ENCODE peak calls at places on chromosomes 6 and 20, in four cellular contexts. One of them, this sample, is unnamed.

GRCh38 chr20:53176133-53176532 is 204.0 kb downstream of the TSHZ2 start:
- DNase-seq in transverse colon: no peak
- DNase-seq in heart left ventricle: no peak
- DNase-seq in CD8-positive, alpha-beta T cell: no peak
- DNase-seq in this sample: no peak

GRCh38 chr20:46368902-46369268 is 37.5 kb downstream of the ELMO2 start:
- DNase-seq in transverse colon: no peak
- DNase-seq in heart left ventricle: no peak
- DNase-seq in CD8-positive, alpha-beta T cell: no peak
- DNase-seq in this sample: no peak

GRCh38 chr6:135853986-135854385 is 2.5 kb downstream of the PDE7B start:
- DNase-seq in transverse colon: no peak
- DNase-seq in heart left ventricle: no peak
- DNase-seq in CD8-positive, alpha-beta T cell: no peak
- DNase-seq in this sample: no peak

GRCh38 chr6:151806757-151807512 is 547 bp upstream of the ESR1 start:
- DNase-seq in CD8-positive, alpha-beta T cell: no peak
- DNase-seq in transverse colon: no peak
- DNase-seq in heart left ventricle: no peak
- DNase-seq in this sample: peak

GRCh38 chr20:13285408-13285807 is 64.3 kb downstream of the ISM1 start:
- DNase-seq in CD8-positive, alpha-beta T cell: no peak
- DNase-seq in transverse colon: no peak
- DNase-seq in heart left ventricle: no peak
- DNase-seq in this sample: no peak

GRCh38 chr6:75230484-75231325 is 12.9 kb downstream of the COX7A2 start:
- DNase-seq in transverse colon: peak
- DNase-seq in heart left ventricle: no peak
- DNase-seq in CD8-positive, alpha-beta T cell: no peak
- DNase-seq in this sample: peak

GRCh38 chr6:143744593-143745151 is 66.9 kb downstream of the PHACTR2 start:
- DNase-seq in heart left ventricle: no peak
- DNase-seq in CD8-positive, alpha-beta T cell: no peak
- DNase-seq in transverse colon: peak
- DNase-seq in this sample: no peak

GRCh38 chr6:116210750-116211425 is 43.0 kb downstream of the TSPYL4 start:
- DNase-seq in CD8-positive, alpha-beta T cell: no peak
- DNase-seq in transverse colon: no peak
- DNase-seq in heart left ventricle: peak
- DNase-seq in this sample: no peak

GRCh38 chr20:19008497-19008896 is 194.9 kb downstream of the SCP2D1 start:
- DNase-seq in CD8-positive, alpha-beta T cell: no peak
- DNase-seq in transverse colon: no peak
- DNase-seq in heart left ventricle: no peak
- DNase-seq in this sample: no peak

GRCh38 chr6:118808794-118809668 is 84.9 kb upstream of the ASF1A start:
- DNase-seq in CD8-positive, alpha-beta T cell: no peak
- DNase-seq in transverse colon: no peak
- DNase-seq in heart left ventricle: no peak
- DNase-seq in this sample: no peak

GRCh38 chr6:15730442-15730841 is 67.6 kb upstream of the DTNBP1 start:
- DNase-seq in heart left ventricle: no peak
- DNase-seq in transverse colon: no peak
- DNase-seq in CD8-positive, alpha-beta T cell: no peak
- DNase-seq in this sample: no peak

GRCh38 chr6:105519954-105520353 is 117.1 kb upstream of the PREP start:
- DNase-seq in transverse colon: no peak
- DNase-seq in heart left ventricle: no peak
- DNase-seq in CD8-positive, alpha-beta T cell: no peak
- DNase-seq in this sample: no peak

GRCh38 chr6:21742238-21742660 is 148.7 kb downstream of the SOX4 start:
- DNase-seq in transverse colon: no peak
- DNase-seq in CD8-positive, alpha-beta T cell: no peak
- DNase-seq in heart left ventricle: no peak
- DNase-seq in this sample: no peak

GRCh38 chr6:215335-216034 is 76.8 kb upstream of the DUSP22 start:
- DNase-seq in transverse colon: no peak
- DNase-seq in heart left ventricle: no peak
- DNase-seq in CD8-positive, alpha-beta T cell: peak
- DNase-seq in this sample: no peak

GRCh38 chr20:54416770-54417169 is 58.6 kb upstream of the DOK5 start:
- DNase-seq in heart left ventricle: no peak
- DNase-seq in transverse colon: no peak
- DNase-seq in CD8-positive, alpha-beta T cell: no peak
- DNase-seq in this sample: no peak

GRCh38 chr6:5584072-5584471 is 322.8 kb downstream of the FARS2 start:
- DNase-seq in CD8-positive, alpha-beta T cell: no peak
- DNase-seq in heart left ventricle: no peak
- DNase-seq in transverse colon: no peak
- DNase-seq in this sample: no peak

GRCh38 chr6:149717588-149718458 is at the start of gene LATS1:
- DNase-seq in transverse colon: peak
- DNase-seq in heart left ventricle: peak
- DNase-seq in CD8-positive, alpha-beta T cell: peak
- DNase-seq in this sample: peak

GRCh38 chr6:12270551-12271228 is 19.5 kb upstream of the EDN1 start:
- DNase-seq in CD8-positive, alpha-beta T cell: no peak
- DNase-seq in transverse colon: no peak
- DNase-seq in heart left ventricle: no peak
- DNase-seq in this sample: no peak

DNA sequence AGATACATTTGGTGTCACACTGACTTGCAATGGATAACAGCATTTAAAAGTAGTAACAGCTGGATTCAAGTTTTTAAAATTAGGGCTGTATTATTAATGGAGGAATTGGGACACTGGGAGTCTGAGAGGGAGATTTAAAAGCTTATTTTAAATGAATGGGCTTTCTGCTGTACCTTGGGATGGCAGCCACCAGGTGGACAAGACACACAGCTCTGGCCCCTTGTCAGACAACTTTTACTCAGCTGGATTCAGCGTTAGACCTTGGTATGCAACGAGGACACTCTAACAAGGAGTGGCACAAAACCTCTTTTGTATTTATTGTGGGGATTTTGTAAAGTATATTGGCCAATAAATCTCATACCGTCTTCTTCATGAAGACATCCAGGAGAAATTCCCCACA is 105.8 kb downstream of the LCA5 start:
- DNase-seq in heart left ventricle: no peak
- DNase-seq in CD8-positive, alpha-beta T cell: no peak
- DNase-seq in transverse colon: no peak
- DNase-seq in this sample: peak
- TF ChIP-seq CTCF in heart left ventricle: no peak
- TF ChIP-seq CTCF in CD8-positive, alpha-beta T cell: no peak
- TF ChIP-seq CTCF in transverse colon: peak
- TF ChIP-seq CTCF in this sample: no peak

DNA sequence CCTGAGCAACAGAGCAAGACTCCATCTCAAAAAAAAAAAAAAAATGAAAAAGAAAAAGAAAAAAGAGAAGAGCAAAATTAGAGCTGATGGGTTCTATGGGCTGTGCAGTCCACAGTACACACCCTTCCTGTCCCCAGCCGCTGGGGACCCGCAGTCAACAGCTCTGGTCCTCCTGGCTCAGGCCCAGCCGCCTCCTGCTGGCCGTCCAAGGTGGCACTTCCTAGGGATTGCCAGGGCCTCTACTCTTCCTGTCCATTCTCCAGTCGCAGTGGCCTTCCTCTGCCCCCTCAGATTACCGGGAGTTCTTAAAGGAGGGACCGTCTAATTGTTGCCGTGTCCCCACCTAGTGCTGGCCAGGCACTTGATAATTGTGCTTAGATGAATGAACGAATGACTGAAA is 41.7 kb downstream of the TMEM242 start:
- DNase-seq in transverse colon: peak
- DNase-seq in heart left ventricle: peak
- DNase-seq in CD8-positive, alpha-beta T cell: no peak
- DNase-seq in this sample: no peak
- TF ChIP-seq CTCF in transverse colon: peak
- TF ChIP-seq CTCF in heart left ventricle: peak
- TF ChIP-seq CTCF in CD8-positive, alpha-beta T cell: no peak
- TF ChIP-seq CTCF in this sample: no peak

DNA sequence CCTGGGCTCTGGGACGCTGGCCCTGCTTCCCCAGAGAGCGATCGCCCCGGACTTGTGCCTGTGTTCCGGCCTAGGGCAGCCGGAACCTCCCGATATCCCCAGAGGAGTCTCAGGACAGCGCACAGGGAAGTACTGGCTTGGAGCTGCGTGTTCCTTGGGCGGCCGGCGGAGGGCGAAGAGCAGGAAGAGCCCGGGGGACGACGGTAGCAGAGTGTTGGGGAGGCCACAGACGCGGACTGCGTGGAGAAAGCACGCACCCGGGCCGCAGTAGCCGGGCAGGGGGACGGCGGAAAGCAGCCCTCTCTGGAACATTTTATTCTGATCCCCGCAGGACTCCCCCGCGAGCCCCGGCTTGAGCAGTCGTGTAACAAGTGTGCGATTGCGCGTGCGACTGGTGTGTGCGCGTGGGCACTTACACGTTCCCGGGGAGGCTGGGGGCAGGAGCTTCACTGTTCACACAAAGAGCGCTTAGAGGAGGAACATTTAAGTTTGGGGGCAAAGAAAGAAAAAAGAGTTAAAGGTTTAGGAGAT is 36.1 kb downstream of the NCR2 start:
- DNase-seq in transverse colon: peak
- DNase-seq in heart left ventricle: peak
- DNase-seq in CD8-positive, alpha-beta T cell: no peak
- DNase-seq in this sample: peak
- TF ChIP-seq CTCF in transverse colon: peak
- TF ChIP-seq CTCF in heart left ventricle: no peak
- TF ChIP-seq CTCF in CD8-positive, alpha-beta T cell: no peak
- TF ChIP-seq CTCF in this sample: no peak

DNA sequence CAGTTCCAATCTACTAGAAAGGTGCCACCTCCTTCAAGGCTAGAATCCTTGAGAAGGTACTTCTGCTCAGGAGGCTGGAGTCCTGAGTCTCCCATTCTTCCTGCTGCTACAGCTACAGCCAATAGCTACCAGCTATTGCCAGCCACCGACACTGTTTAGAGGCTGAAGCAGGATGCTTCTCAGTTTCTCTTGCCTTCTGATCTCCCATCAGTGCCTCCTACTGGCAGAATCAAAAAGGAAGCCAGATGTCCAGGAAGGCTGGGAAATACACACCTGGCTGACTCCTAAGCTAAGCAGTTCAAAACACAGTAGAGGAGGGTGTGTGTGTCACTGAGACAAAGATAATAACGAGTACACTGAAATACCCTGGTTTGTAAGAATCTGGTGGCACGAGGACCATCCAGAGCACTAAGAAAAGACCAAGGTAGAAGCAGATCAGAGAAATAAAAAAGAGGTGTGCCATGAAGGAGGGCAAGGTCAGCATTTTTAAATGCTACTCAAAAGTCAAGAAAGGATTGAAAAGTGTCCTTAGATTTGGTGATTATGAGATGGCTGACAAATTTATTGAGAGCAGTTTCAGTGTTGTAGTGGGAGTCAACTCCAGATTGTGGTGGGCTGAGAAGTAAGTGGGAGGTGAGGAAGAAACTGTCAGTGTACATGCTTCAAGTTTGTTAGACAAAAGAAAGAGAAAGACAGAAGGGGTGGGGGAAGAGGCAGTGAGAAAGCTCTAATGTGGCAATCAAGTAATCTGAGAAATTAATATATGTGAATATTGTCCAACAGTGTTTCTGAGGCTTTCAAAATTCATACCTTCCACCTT is 2.3 kb upstream of the HLA-DMA start:
- DNase-seq in heart left ventricle: no peak
- DNase-seq in transverse colon: peak
- DNase-seq in CD8-positive, alpha-beta T cell: no peak
- DNase-seq in this sample: no peak
- TF ChIP-seq CTCF in heart left ventricle: no peak
- TF ChIP-seq CTCF in transverse colon: peak
- TF ChIP-seq CTCF in CD8-positive, alpha-beta T cell: peak
- TF ChIP-seq CTCF in this sample: peak

DNA sequence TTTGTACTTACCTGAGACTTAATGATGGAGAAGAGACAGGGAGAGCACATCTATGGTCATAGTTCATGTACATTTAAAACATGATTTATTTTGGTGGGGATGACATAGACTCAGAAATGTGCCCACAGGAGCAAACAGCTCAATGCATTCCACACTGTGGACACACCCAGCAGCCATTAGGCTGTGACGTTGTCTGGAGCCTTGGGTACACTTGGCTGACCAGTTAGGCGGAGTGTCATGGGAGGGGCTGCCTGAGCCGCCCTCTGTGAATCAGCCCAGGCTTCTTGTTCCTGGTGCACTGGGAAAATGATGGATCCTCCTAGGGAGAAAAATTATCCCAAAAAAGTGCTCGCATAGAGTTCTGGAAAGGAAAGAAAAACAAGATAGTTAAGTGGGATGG is 231.0 kb upstream of the GMDS start:
- DNase-seq in transverse colon: peak
- DNase-seq in heart left ventricle: no peak
- DNase-seq in CD8-positive, alpha-beta T cell: no peak
- DNase-seq in this sample: no peak
- TF ChIP-seq CTCF in transverse colon: no peak
- TF ChIP-seq CTCF in heart left ventricle: no peak
- TF ChIP-seq CTCF in CD8-positive, alpha-beta T cell: no peak
- TF ChIP-seq CTCF in this sample: no peak

DNA sequence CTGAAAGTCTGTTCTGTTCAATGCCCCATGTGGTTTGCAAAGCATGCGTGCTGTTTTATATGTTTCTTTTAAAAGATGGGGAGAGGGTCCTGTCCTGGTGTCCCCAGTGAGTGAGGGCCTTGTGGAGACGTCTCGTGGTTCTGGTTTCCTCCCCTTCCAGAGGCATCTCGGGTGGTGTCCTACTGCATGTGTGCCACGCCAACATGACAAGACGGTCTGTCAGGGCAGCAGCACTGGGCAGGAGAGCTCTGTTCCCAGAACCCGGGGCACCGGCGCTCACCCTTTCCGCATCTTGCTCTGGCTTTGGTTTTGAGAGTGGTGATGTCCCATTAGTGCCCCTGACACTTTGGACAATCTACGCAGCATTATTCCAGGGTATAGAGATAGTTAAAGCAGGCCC is 275.6 kb downstream of the CDH4 start:
- DNase-seq in transverse colon: no peak
- DNase-seq in CD8-positive, alpha-beta T cell: no peak
- DNase-seq in heart left ventricle: no peak
- DNase-seq in this sample: no peak
- TF ChIP-seq CTCF in transverse colon: no peak
- TF ChIP-seq CTCF in CD8-positive, alpha-beta T cell: no peak
- TF ChIP-seq CTCF in heart left ventricle: no peak
- TF ChIP-seq CTCF in this sample: no peak

DNA sequence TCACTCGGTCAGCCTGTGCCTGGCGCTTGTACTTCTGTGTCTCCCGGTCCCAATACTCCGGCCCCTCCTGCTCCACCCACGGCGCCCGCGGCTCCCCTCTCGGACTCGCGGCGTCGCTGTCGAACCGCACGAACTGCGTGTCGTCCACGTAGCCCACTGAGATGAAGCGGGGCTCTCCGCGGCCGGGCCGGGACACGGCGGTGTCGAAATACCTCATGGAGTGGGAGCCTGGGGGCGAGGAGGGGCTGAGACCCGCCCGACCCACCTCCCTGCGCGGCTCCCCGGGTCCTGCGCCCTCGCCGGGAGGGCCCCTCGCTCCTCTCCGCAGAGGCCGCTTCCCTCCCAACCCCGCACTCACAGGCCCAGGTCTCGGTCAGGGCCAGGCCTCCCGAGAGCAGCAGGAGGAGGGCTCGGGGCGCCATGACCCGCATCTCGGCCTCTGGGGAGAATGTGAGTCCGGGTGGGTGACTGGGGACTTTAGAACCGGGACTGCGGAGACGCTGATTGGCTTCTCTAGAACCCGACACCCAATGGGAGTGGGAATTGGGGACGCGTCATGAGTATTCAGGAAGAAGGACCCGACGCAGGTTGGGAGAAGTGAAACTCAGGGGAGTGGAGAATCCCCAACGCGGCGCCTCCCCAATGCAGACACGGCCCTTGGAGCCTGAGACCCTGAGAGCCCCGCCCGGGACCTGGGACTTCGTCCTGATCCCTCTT is at the start of gene HLA-C:
- DNase-seq in heart left ventricle: peak
- DNase-seq in transverse colon: peak
- DNase-seq in CD8-positive, alpha-beta T cell: peak
- DNase-seq in this sample: peak
- TF ChIP-seq CTCF in heart left ventricle: no peak
- TF ChIP-seq CTCF in transverse colon: no peak
- TF ChIP-seq CTCF in CD8-positive, alpha-beta T cell: no peak
- TF ChIP-seq CTCF in this sample: no peak

This sample was measured in nephron progenitor cell.